ENCODE peak calls at places on chromosomes 11 and 22, in seven cellular contexts. One of them, this sample, is unnamed.

GRCh38 chr11:18081551-18081950 is 24.3 kb downstream of the SAAL1 start:
- DNase-seq in spleen: no peak
- DNase-seq in neural crest cell: no peak
- DNase-seq in ascending aorta: no peak
- DNase-seq in cardiac fibroblast: no peak
- DNase-seq in left lung: no peak
- DNase-seq in GM10248: no peak
- DNase-seq in this sample: no peak

GRCh38 chr22:39242809-39243442 is 1.9 kb downstream of the PDGFB start:
- DNase-seq in spleen: no peak
- DNase-seq in neural crest cell: no peak
- DNase-seq in ascending aorta: no peak
- DNase-seq in cardiac fibroblast: peak; percentile 33
- DNase-seq in left lung: peak; percentile 74
- DNase-seq in GM10248: no peak
- DNase-seq in this sample: no peak

GRCh38 chr11:70481625-70482528 is 83.5 kb downstream of the CTTN start:
- DNase-seq in spleen: no peak
- DNase-seq in neural crest cell: no peak
- DNase-seq in ascending aorta: no peak
- DNase-seq in cardiac fibroblast: peak; percentile 73
- DNase-seq in left lung: peak; percentile 85
- DNase-seq in GM10248: no peak
- DNase-seq in this sample: no peak

GRCh38 chr11:117095301-117096139 is 2.7 kb downstream of the SIK3 start:
- DNase-seq in spleen: no peak
- DNase-seq in neural crest cell: no peak
- DNase-seq in ascending aorta: no peak
- DNase-seq in cardiac fibroblast: peak; percentile 56
- DNase-seq in left lung: no peak
- DNase-seq in GM10248: no peak
- DNase-seq in this sample: no peak

GRCh38 chr11:107691003-107691402 is 20.9 kb downstream of the SLN start:
- DNase-seq in spleen: no peak
- DNase-seq in neural crest cell: no peak
- DNase-seq in ascending aorta: no peak
- DNase-seq in cardiac fibroblast: peak; percentile 49
- DNase-seq in left lung: no peak
- DNase-seq in GM10248: no peak
- DNase-seq in this sample: no peak

GRCh38 chr22:35703861-35704584 is 13.6 kb upstream of the APOL5 start:
- DNase-seq in spleen: no peak
- DNase-seq in neural crest cell: no peak
- DNase-seq in ascending aorta: no peak
- DNase-seq in cardiac fibroblast: no peak
- DNase-seq in left lung: no peak
- DNase-seq in GM10248: no peak
- DNase-seq in this sample: no peak

GRCh38 chr11:20157768-20158167 is 2.5 kb downstream of the DBX1 start:
- DNase-seq in spleen: no peak
- DNase-seq in neural crest cell: no peak
- DNase-seq in ascending aorta: no peak
- DNase-seq in cardiac fibroblast: no peak
- DNase-seq in left lung: no peak
- DNase-seq in GM10248: no peak
- DNase-seq in this sample: no peak

GRCh38 chr11:133509924-133510697 is 22.2 kb downstream of the OPCML start:
- DNase-seq in spleen: no peak
- DNase-seq in neural crest cell: no peak
- DNase-seq in ascending aorta: no peak
- DNase-seq in cardiac fibroblast: no peak
- DNase-seq in left lung: no peak
- DNase-seq in GM10248: no peak
- DNase-seq in this sample: no peak

GRCh38 chr22:29187831-29188230 is 17.9 kb upstream of the EMID1 start:
- DNase-seq in spleen: no peak
- DNase-seq in neural crest cell: no peak
- DNase-seq in ascending aorta: no peak
- DNase-seq in cardiac fibroblast: no peak
- DNase-seq in left lung: peak; percentile 51
- DNase-seq in GM10248: no peak
- DNase-seq in this sample: no peak

GRCh38 chr22:43631846-43632245 is 180.3 kb downstream of the EFCAB6 start:
- DNase-seq in spleen: no peak
- DNase-seq in neural crest cell: no peak
- DNase-seq in ascending aorta: no peak
- DNase-seq in cardiac fibroblast: no peak
- DNase-seq in left lung: no peak
- DNase-seq in GM10248: no peak
- DNase-seq in this sample: no peak

GRCh38 chr11:27699926-27700350 is 317 bp downstream of the BDNF start:
- DNase-seq in spleen: no peak
- DNase-seq in neural crest cell: no peak
- DNase-seq in ascending aorta: no peak
- DNase-seq in cardiac fibroblast: peak; percentile 20
- DNase-seq in left lung: peak; percentile 79
- DNase-seq in GM10248: peak; percentile 22
- DNase-seq in this sample: no peak

GRCh38 chr11:68763181-68763721 is 11.9 kb upstream of the TESMIN start:
- DNase-seq in spleen: no peak
- DNase-seq in neural crest cell: no peak
- DNase-seq in ascending aorta: no peak
- DNase-seq in cardiac fibroblast: no peak
- DNase-seq in left lung: no peak
- DNase-seq in GM10248: no peak
- DNase-seq in this sample: peak; percentile 36

GRCh38 chr11:126510621-126511370 is 155.3 kb downstream of the ST3GAL4 start:
- DNase-seq in spleen: peak; percentile 29
- DNase-seq in neural crest cell: no peak
- DNase-seq in ascending aorta: no peak
- DNase-seq in cardiac fibroblast: no peak
- DNase-seq in left lung: no peak
- DNase-seq in GM10248: no peak
- DNase-seq in this sample: peak; percentile 30

GRCh38 chr11:66727883-66728759 is 895 bp downstream of the SPTBN2 start:
- DNase-seq in spleen: no peak
- DNase-seq in neural crest cell: peak; percentile 31
- DNase-seq in ascending aorta: no peak
- DNase-seq in cardiac fibroblast: no peak
- DNase-seq in left lung: peak; percentile 72
- DNase-seq in GM10248: peak; percentile 52
- DNase-seq in this sample: peak; percentile 61

GRCh38 chr11:59778122-59778521 is 22.9 kb downstream of the STX3 start:
- DNase-seq in spleen: no peak
- DNase-seq in neural crest cell: no peak
- DNase-seq in ascending aorta: no peak
- DNase-seq in cardiac fibroblast: no peak
- DNase-seq in left lung: no peak
- DNase-seq in GM10248: no peak
- DNase-seq in this sample: no peak

GRCh38 chr22:38017272-38017920 is 33.0 kb upstream of the SOX10 start:
- DNase-seq in spleen: no peak
- DNase-seq in neural crest cell: no peak
- DNase-seq in ascending aorta: no peak
- DNase-seq in cardiac fibroblast: peak; percentile 66
- DNase-seq in left lung: no peak
- DNase-seq in GM10248: no peak
- DNase-seq in this sample: no peak

GRCh38 chr11:30317030-30317429 is 5.9 kb upstream of the ARL14EP start:
- DNase-seq in spleen: no peak
- DNase-seq in neural crest cell: no peak
- DNase-seq in ascending aorta: no peak
- DNase-seq in cardiac fibroblast: no peak
- DNase-seq in left lung: no peak
- DNase-seq in GM10248: no peak
- DNase-seq in this sample: no peak

GRCh38 chr11:30313580-30313979 is 9.3 kb upstream of the ARL14EP start:
- DNase-seq in spleen: no peak
- DNase-seq in neural crest cell: no peak
- DNase-seq in ascending aorta: no peak
- DNase-seq in cardiac fibroblast: no peak
- DNase-seq in left lung: no peak
- DNase-seq in GM10248: no peak
- DNase-seq in this sample: no peak

GRCh38 chr11:30316237-30316636 is 6.7 kb upstream of the ARL14EP start:
- DNase-seq in spleen: no peak
- DNase-seq in neural crest cell: no peak
- DNase-seq in ascending aorta: no peak
- DNase-seq in cardiac fibroblast: no peak
- DNase-seq in left lung: no peak
- DNase-seq in GM10248: no peak
- DNase-seq in this sample: no peak

GRCh38 chr11:30312243-30312642 is 10.7 kb upstream of the ARL14EP start:
- DNase-seq in spleen: no peak
- DNase-seq in neural crest cell: no peak
- DNase-seq in ascending aorta: no peak
- DNase-seq in cardiac fibroblast: no peak
- DNase-seq in left lung: no peak
- DNase-seq in GM10248: no peak
- DNase-seq in this sample: no peak

DNA sequence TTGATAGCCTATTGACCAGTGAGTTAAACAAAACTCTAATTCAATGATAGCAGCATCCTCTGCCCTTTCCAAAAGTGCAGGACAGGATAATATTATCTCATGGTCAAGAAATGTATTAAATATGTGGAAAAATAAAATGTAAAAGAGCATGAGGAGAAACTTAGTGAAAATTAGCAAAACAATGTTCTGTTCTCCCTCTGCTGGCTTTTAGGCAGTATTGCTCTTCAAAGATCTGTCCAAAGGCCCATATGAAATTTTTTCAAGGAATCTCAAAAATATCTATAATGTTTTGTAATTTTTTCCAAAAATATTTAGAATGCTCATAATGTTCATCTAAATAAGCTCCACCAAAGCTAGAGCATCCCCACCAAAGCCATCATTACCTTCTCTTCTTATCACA is 8.3 kb upstream of the ARL14EP start:
- DNase-seq in spleen: no peak
- DNase-seq in neural crest cell: no peak
- DNase-seq in ascending aorta: no peak
- DNase-seq in cardiac fibroblast: peak; percentile 43
- DNase-seq in left lung: no peak
- DNase-seq in GM10248: no peak
- DNase-seq in this sample: no peak
- TF ChIP-seq CTCF in spleen: peak; percentile 34
- TF ChIP-seq CTCF in neural crest cell: peak; percentile 74
- TF ChIP-seq CTCF in ascending aorta: peak; percentile 10
- TF ChIP-seq CTCF in cardiac fibroblast: peak; percentile 58
- TF ChIP-seq CTCF in left lung: no peak
- TF ChIP-seq CTCF in GM10248: peak; percentile 51
- TF ChIP-seq CTCF in this sample: peak; percentile 42

GRCh38 chr11:46490576-46491100 is 99.1 kb upstream of the CHRM4 start:
- DNase-seq in spleen: no peak
- DNase-seq in neural crest cell: no peak
- DNase-seq in ascending aorta: no peak
- DNase-seq in cardiac fibroblast: peak; percentile 53
- DNase-seq in left lung: no peak
- DNase-seq in GM10248: no peak
- DNase-seq in this sample: no peak

GRCh38 chr11:46493786-46494185 is 100.0 kb downstream of the AMBRA1 start:
- DNase-seq in spleen: no peak
- DNase-seq in neural crest cell: no peak
- DNase-seq in ascending aorta: no peak
- DNase-seq in cardiac fibroblast: no peak
- DNase-seq in left lung: no peak
- DNase-seq in GM10248: no peak
- DNase-seq in this sample: no peak

GRCh38 chr11:46491661-46492331 is 100.2 kb upstream of the CHRM4 start:
- DNase-seq in spleen: no peak
- DNase-seq in neural crest cell: no peak
- DNase-seq in ascending aorta: no peak
- DNase-seq in cardiac fibroblast: no peak
- DNase-seq in left lung: no peak
- DNase-seq in GM10248: no peak
- DNase-seq in this sample: no peak

GRCh38 chr11:46492540-46492939 is 101.0 kb upstream of the CHRM4 start:
- DNase-seq in spleen: no peak
- DNase-seq in neural crest cell: no peak
- DNase-seq in ascending aorta: no peak
- DNase-seq in cardiac fibroblast: no peak
- DNase-seq in left lung: no peak
- DNase-seq in GM10248: no peak
- DNase-seq in this sample: no peak

DNA sequence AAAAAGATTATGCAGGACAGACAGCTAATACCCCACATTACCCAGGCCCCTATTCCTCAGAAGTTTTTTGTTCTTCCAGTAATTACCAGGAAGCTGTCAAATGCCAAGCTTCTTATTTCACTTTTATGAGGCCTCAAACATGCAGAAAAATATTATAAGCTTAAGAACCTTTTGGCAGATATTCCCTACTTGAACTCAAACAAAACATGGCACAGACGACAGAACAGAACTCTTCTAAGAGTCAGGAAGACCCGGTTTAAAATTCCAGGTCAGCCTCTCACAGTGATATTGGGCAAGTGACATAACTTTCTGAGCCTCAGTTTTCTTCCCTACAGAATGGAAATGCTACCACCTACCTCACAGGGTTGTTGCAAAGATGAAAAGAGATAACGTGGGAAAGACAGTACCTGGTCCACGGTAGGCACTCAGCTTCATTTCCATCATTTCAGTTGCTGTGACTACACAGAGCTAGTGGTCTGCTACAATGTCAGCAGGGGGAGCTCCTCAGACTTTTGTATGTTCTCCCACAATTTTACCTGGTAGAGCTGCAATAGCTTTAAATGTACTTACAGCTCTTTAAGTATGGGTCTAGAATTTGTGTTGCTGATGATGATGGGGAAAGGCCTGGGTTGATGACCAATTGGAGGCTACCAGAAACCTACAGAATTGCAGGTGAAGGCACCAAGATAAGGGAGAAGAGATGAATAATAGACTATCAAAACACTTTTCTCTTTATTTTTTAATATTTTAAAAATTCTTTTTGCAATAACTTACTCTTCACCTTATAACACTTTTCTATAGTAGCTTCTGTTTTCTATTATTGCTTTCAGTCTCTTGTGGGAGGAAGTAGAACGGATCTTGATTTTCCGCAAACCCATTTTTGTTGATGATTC is 98.3 kb upstream of the CHRM4 start:
- DNase-seq in spleen: no peak
- DNase-seq in neural crest cell: peak; percentile 17
- DNase-seq in ascending aorta: no peak
- DNase-seq in cardiac fibroblast: peak; percentile 65
- DNase-seq in left lung: no peak
- DNase-seq in GM10248: peak; percentile 55
- DNase-seq in this sample: peak; percentile 22
- TF ChIP-seq CTCF in spleen: peak; percentile 51
- TF ChIP-seq CTCF in neural crest cell: peak; percentile 65
- TF ChIP-seq CTCF in ascending aorta: peak; percentile 42
- TF ChIP-seq CTCF in cardiac fibroblast: peak; percentile 72
- TF ChIP-seq CTCF in left lung: peak; percentile 22
- TF ChIP-seq CTCF in GM10248: peak; percentile 68
- TF ChIP-seq CTCF in this sample: peak; percentile 52

GRCh38 chr11:101583180-101584128 is at the start of gene TRPC6:
- DNase-seq in spleen: peak; percentile 72
- DNase-seq in neural crest cell: peak; percentile 14
- DNase-seq in ascending aorta: no peak
- DNase-seq in cardiac fibroblast: peak; percentile 40
- DNase-seq in left lung: peak; percentile 79
- DNase-seq in GM10248: peak; percentile 6
- DNase-seq in this sample: peak; percentile 71
- TF ChIP-seq CTCF in spleen: no peak
- TF ChIP-seq CTCF in neural crest cell: no peak
- TF ChIP-seq CTCF in ascending aorta: no peak
- TF ChIP-seq CTCF in cardiac fibroblast: no peak
- TF ChIP-seq CTCF in left lung: no peak
- TF ChIP-seq CTCF in GM10248: no peak
- TF ChIP-seq CTCF in this sample: no peak

GRCh38 chr22:20319745-20320658 is at the start of gene DGCR6L:
- DNase-seq in spleen: peak; percentile 99
- DNase-seq in neural crest cell: peak; percentile 96
- DNase-seq in ascending aorta: peak; percentile 82
- DNase-seq in cardiac fibroblast: peak; percentile 95
- DNase-seq in left lung: peak; percentile 99
- DNase-seq in GM10248: peak; percentile 98
- DNase-seq in this sample: peak; percentile 98
- TF ChIP-seq CTCF in spleen: peak; percentile 8
- TF ChIP-seq CTCF in neural crest cell: no peak
- TF ChIP-seq CTCF in ascending aorta: no peak
- TF ChIP-seq CTCF in cardiac fibroblast: no peak
- TF ChIP-seq CTCF in left lung: no peak
- TF ChIP-seq CTCF in GM10248: no peak
- TF ChIP-seq CTCF in this sample: no peak

This sample was measured in nephron progenitor cell.